ENCODE peak calls at places on chromosomes 16 and 17, in nine cellular contexts. One of them, this sample, is unnamed.

GRCh38 chr17:73933871-73934270 is 269.6 kb upstream of the RPL38 start:
- DNase-seq in cardiac fibroblast: peak; percentile 10
- DNase-seq in tibial artery: no peak
- DNase-seq in RWPE2: no peak
- DNase-seq in neural progenitor cell: no peak
- DNase-seq in mammary epithelial cell: no peak
- DNase-seq in CD8-positive, alpha-beta T cell: no peak
- DNase-seq in GM12865: no peak
- DNase-seq in lower leg skin: no peak
- DNase-seq in this sample: no peak

GRCh38 chr17:81601525-81602120 is 35.3 kb downstream of the NPLOC4 start:
- DNase-seq in cardiac fibroblast: peak; percentile 87
- DNase-seq in tibial artery: no peak
- DNase-seq in RWPE2: no peak
- DNase-seq in neural progenitor cell: peak; percentile 67
- DNase-seq in mammary epithelial cell: peak; percentile 36
- DNase-seq in CD8-positive, alpha-beta T cell: peak; percentile 30
- DNase-seq in GM12865: peak; percentile 79
- DNase-seq in lower leg skin: no peak
- DNase-seq in this sample: no peak

GRCh38 chr16:67661101-67661661 is 421 bp downstream of the PARD6A start:
- DNase-seq in cardiac fibroblast: no peak
- DNase-seq in tibial artery: no peak
- DNase-seq in RWPE2: no peak
- DNase-seq in neural progenitor cell: peak; percentile 90
- DNase-seq in mammary epithelial cell: peak; percentile 48
- DNase-seq in CD8-positive, alpha-beta T cell: no peak
- DNase-seq in GM12865: no peak
- DNase-seq in lower leg skin: no peak
- DNase-seq in this sample: no peak

GRCh38 chr17:16287563-16288027 is 65.7 kb downstream of the CENPV start:
- DNase-seq in cardiac fibroblast: peak; percentile 90
- DNase-seq in tibial artery: no peak
- DNase-seq in RWPE2: no peak
- DNase-seq in neural progenitor cell: no peak
- DNase-seq in mammary epithelial cell: peak; percentile 16
- DNase-seq in CD8-positive, alpha-beta T cell: peak; percentile 17
- DNase-seq in GM12865: peak; percentile 68
- DNase-seq in lower leg skin: no peak
- DNase-seq in this sample: peak; percentile 52

GRCh38 chr16:66510711-66511614 is 39.0 kb downstream of the TK2 start:
- DNase-seq in cardiac fibroblast: peak; percentile 49
- DNase-seq in tibial artery: peak; percentile 81
- DNase-seq in RWPE2: no peak
- DNase-seq in neural progenitor cell: peak; percentile 22
- DNase-seq in mammary epithelial cell: no peak
- DNase-seq in CD8-positive, alpha-beta T cell: no peak
- DNase-seq in GM12865: no peak
- DNase-seq in lower leg skin: peak; percentile 87
- DNase-seq in this sample: no peak

GRCh38 chr16:11792404-11793260 is 4.4 kb downstream of the ZC3H7A start:
- DNase-seq in cardiac fibroblast: no peak
- DNase-seq in tibial artery: no peak
- DNase-seq in RWPE2: no peak
- DNase-seq in neural progenitor cell: no peak
- DNase-seq in mammary epithelial cell: no peak
- DNase-seq in CD8-positive, alpha-beta T cell: no peak
- DNase-seq in GM12865: no peak
- DNase-seq in lower leg skin: no peak
- DNase-seq in this sample: no peak

GRCh38 chr16:57810197-57811024 is 8.1 kb upstream of the KIFC3 start:
- DNase-seq in cardiac fibroblast: peak; percentile 85
- DNase-seq in tibial artery: no peak
- DNase-seq in RWPE2: peak; percentile 90
- DNase-seq in neural progenitor cell: peak; percentile 47
- DNase-seq in mammary epithelial cell: peak; percentile 70
- DNase-seq in CD8-positive, alpha-beta T cell: peak; percentile 82
- DNase-seq in GM12865: peak; percentile 90
- DNase-seq in lower leg skin: peak; percentile 97
- DNase-seq in this sample: no peak

GRCh38 chr16:65916995-65917394 is 449.5 kb upstream of the CDH5 start:
- DNase-seq in cardiac fibroblast: no peak
- DNase-seq in tibial artery: no peak
- DNase-seq in RWPE2: no peak
- DNase-seq in neural progenitor cell: no peak
- DNase-seq in mammary epithelial cell: no peak
- DNase-seq in CD8-positive, alpha-beta T cell: no peak
- DNase-seq in GM12865: no peak
- DNase-seq in lower leg skin: no peak
- DNase-seq in this sample: no peak

GRCh38 chr17:65198653-65199382 is 61.6 kb downstream of the RGS9 start:
- DNase-seq in cardiac fibroblast: peak; percentile 78
- DNase-seq in tibial artery: no peak
- DNase-seq in RWPE2: no peak
- DNase-seq in neural progenitor cell: peak; percentile 69
- DNase-seq in mammary epithelial cell: peak; percentile 35
- DNase-seq in CD8-positive, alpha-beta T cell: peak; percentile 13
- DNase-seq in GM12865: peak; percentile 75
- DNase-seq in lower leg skin: no peak
- DNase-seq in this sample: no peak

GRCh38 chr17:61338000-61338864 is 61.4 kb upstream of the TBX2 start:
- DNase-seq in cardiac fibroblast: peak; percentile 75
- DNase-seq in tibial artery: no peak
- DNase-seq in RWPE2: no peak
- DNase-seq in neural progenitor cell: no peak
- DNase-seq in mammary epithelial cell: peak; percentile 40
- DNase-seq in CD8-positive, alpha-beta T cell: no peak
- DNase-seq in GM12865: no peak
- DNase-seq in lower leg skin: no peak
- DNase-seq in this sample: peak; percentile 75

GRCh38 chr16:49608095-49608494 is 234.5 kb downstream of the C16orf78 start:
- DNase-seq in cardiac fibroblast: no peak
- DNase-seq in tibial artery: peak; percentile 7
- DNase-seq in RWPE2: no peak
- DNase-seq in neural progenitor cell: peak; percentile 35
- DNase-seq in mammary epithelial cell: no peak
- DNase-seq in CD8-positive, alpha-beta T cell: no peak
- DNase-seq in GM12865: no peak
- DNase-seq in lower leg skin: peak; percentile 8
- DNase-seq in this sample: no peak

GRCh38 chr17:73703917-73704316 is 59.7 kb upstream of the SDK2 start:
- DNase-seq in cardiac fibroblast: no peak
- DNase-seq in tibial artery: no peak
- DNase-seq in RWPE2: no peak
- DNase-seq in neural progenitor cell: no peak
- DNase-seq in mammary epithelial cell: no peak
- DNase-seq in CD8-positive, alpha-beta T cell: no peak
- DNase-seq in GM12865: no peak
- DNase-seq in lower leg skin: no peak
- DNase-seq in this sample: no peak

GRCh38 chr16:75288596-75289120 is 37.2 kb upstream of the BCAR1 start:
- DNase-seq in cardiac fibroblast: no peak
- DNase-seq in tibial artery: no peak
- DNase-seq in RWPE2: no peak
- DNase-seq in neural progenitor cell: no peak
- DNase-seq in mammary epithelial cell: no peak
- DNase-seq in CD8-positive, alpha-beta T cell: peak; percentile 64
- DNase-seq in GM12865: peak; percentile 39
- DNase-seq in lower leg skin: no peak
- DNase-seq in this sample: no peak

GRCh38 chr17:70017112-70017511 is 57.9 kb upstream of the KCNJ16 start:
- DNase-seq in cardiac fibroblast: no peak
- DNase-seq in tibial artery: no peak
- DNase-seq in RWPE2: no peak
- DNase-seq in neural progenitor cell: no peak
- DNase-seq in mammary epithelial cell: no peak
- DNase-seq in CD8-positive, alpha-beta T cell: no peak
- DNase-seq in GM12865: no peak
- DNase-seq in lower leg skin: no peak
- DNase-seq in this sample: no peak

GRCh38 chr17:76737676-76738467 is at the start of gene MFSD11:
- DNase-seq in cardiac fibroblast: peak; percentile 98
- DNase-seq in tibial artery: peak; percentile 94
- DNase-seq in RWPE2: peak; percentile 94
- DNase-seq in neural progenitor cell: peak; percentile 98
- DNase-seq in mammary epithelial cell: peak; percentile 94
- DNase-seq in CD8-positive, alpha-beta T cell: peak; percentile 90
- DNase-seq in GM12865: peak; percentile 96
- DNase-seq in lower leg skin: peak; percentile 98
- DNase-seq in this sample: peak; percentile 75

GRCh38 chr17:40287494-40288369 is at the start of gene CDC6:
- DNase-seq in cardiac fibroblast: peak; percentile 99
- DNase-seq in tibial artery: peak; percentile 99
- DNase-seq in RWPE2: peak; percentile 98
- DNase-seq in neural progenitor cell: peak; percentile 99
- DNase-seq in mammary epithelial cell: peak; percentile 99
- DNase-seq in CD8-positive, alpha-beta T cell: peak; percentile 98
- DNase-seq in GM12865: peak; percentile 99
- DNase-seq in lower leg skin: peak; percentile 100
- DNase-seq in this sample: peak; percentile 94

GRCh38 chr17:40284085-40284713 is 3.5 kb upstream of the CDC6 start:
- DNase-seq in cardiac fibroblast: peak; percentile 76
- DNase-seq in tibial artery: no peak
- DNase-seq in RWPE2: no peak
- DNase-seq in neural progenitor cell: no peak
- DNase-seq in mammary epithelial cell: peak; percentile 92
- DNase-seq in CD8-positive, alpha-beta T cell: no peak
- DNase-seq in GM12865: no peak
- DNase-seq in lower leg skin: no peak
- DNase-seq in this sample: peak; percentile 50

GRCh38 chr17:40286473-40286872 is 1.2 kb upstream of the CDC6 start:
- DNase-seq in cardiac fibroblast: no peak
- DNase-seq in tibial artery: no peak
- DNase-seq in RWPE2: no peak
- DNase-seq in neural progenitor cell: no peak
- DNase-seq in mammary epithelial cell: no peak
- DNase-seq in CD8-positive, alpha-beta T cell: no peak
- DNase-seq in GM12865: no peak
- DNase-seq in lower leg skin: no peak
- DNase-seq in this sample: no peak

GRCh38 chr17:40283662-40284061 is 4.0 kb upstream of the CDC6 start:
- DNase-seq in cardiac fibroblast: peak; percentile 72
- DNase-seq in tibial artery: no peak
- DNase-seq in RWPE2: no peak
- DNase-seq in neural progenitor cell: no peak
- DNase-seq in mammary epithelial cell: peak; percentile 97
- DNase-seq in CD8-positive, alpha-beta T cell: no peak
- DNase-seq in GM12865: no peak
- DNase-seq in lower leg skin: no peak
- DNase-seq in this sample: peak; percentile 93

GRCh38 chr17:40287159-40287493 is 553 bp upstream of the CDC6 start:
- DNase-seq in cardiac fibroblast: no peak
- DNase-seq in tibial artery: no peak
- DNase-seq in RWPE2: no peak
- DNase-seq in neural progenitor cell: no peak
- DNase-seq in mammary epithelial cell: no peak
- DNase-seq in CD8-positive, alpha-beta T cell: no peak
- DNase-seq in GM12865: no peak
- DNase-seq in lower leg skin: no peak
- DNase-seq in this sample: no peak
- H3K4me3 ChIP-seq in cardiac fibroblast: no peak overlapping the region
- H3K4me3 ChIP-seq in tibial artery: no peak overlapping the region
- H3K4me3 ChIP-seq in RWPE2: no peak overlapping the region
- H3K4me3 ChIP-seq in neural progenitor cell: peak overlapping the region; percentile 33
- H3K4me3 ChIP-seq in mammary epithelial cell: no peak overlapping the region
- H3K4me3 ChIP-seq in CD8-positive, alpha-beta T cell: no peak overlapping the region
- H3K4me3 ChIP-seq in GM12865: no peak overlapping the region
- H3K4me3 ChIP-seq in lower leg skin: no peak overlapping the region
- H3K4me3 ChIP-seq in this sample: no peak overlapping the region

DNA sequence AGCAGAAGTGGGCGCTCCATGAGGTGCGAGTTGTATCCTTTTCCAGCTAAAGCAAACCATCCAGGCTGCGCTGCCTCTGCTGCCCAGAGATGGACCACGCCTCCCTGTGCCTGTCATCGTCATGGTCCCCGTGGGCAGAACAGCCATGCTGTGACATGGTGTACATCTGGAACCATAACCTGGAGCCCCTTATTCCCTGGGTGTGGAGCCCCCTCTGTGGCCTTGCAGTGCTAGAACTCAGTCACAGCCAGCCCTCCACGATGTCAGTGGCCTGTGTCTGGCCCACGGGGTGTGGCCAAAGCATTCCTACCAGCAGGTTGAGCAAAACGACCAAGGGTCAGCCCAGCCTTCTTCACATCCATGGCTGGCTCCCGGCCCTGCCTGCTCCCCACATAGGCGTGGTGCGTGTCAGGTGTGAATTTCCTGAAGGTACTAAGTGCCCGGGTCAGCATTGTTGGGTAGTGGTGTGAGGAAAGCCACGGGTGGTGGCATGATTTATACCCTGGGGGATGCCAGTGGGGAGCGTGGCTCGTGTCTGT is 22.7 kb upstream of the JPT2 start:
- DNase-seq in cardiac fibroblast: no peak
- DNase-seq in tibial artery: no peak
- DNase-seq in RWPE2: no peak
- DNase-seq in neural progenitor cell: no peak
- DNase-seq in mammary epithelial cell: no peak
- DNase-seq in CD8-positive, alpha-beta T cell: no peak
- DNase-seq in GM12865: no peak
- DNase-seq in lower leg skin: no peak
- DNase-seq in this sample: no peak
- TF ChIP-seq CTCF in cardiac fibroblast: no peak
- TF ChIP-seq CTCF in tibial artery: no peak
- TF ChIP-seq CTCF in RWPE2: no peak
- TF ChIP-seq CTCF in neural progenitor cell: no peak
- TF ChIP-seq CTCF in mammary epithelial cell: no peak
- TF ChIP-seq CTCF in CD8-positive, alpha-beta T cell: no peak
- TF ChIP-seq CTCF in GM12865: no peak
- TF ChIP-seq CTCF in lower leg skin: no peak
- TF ChIP-seq CTCF in this sample: no peak

GRCh38 chr16:72112906-72113615 is 19.4 kb downstream of the DHX38 start:
- DNase-seq in cardiac fibroblast: no peak
- DNase-seq in tibial artery: no peak
- DNase-seq in RWPE2: no peak
- DNase-seq in neural progenitor cell: no peak
- DNase-seq in mammary epithelial cell: no peak
- DNase-seq in CD8-positive, alpha-beta T cell: no peak
- DNase-seq in GM12865: no peak
- DNase-seq in lower leg skin: peak; percentile 72
- DNase-seq in this sample: no peak
- H3K4me3 ChIP-seq in cardiac fibroblast: no peak overlapping the region
- H3K4me3 ChIP-seq in tibial artery: no peak overlapping the region
- H3K4me3 ChIP-seq in RWPE2: no peak overlapping the region
- H3K4me3 ChIP-seq in neural progenitor cell: no peak overlapping the region
- H3K4me3 ChIP-seq in mammary epithelial cell: no peak overlapping the region
- H3K4me3 ChIP-seq in CD8-positive, alpha-beta T cell: no peak overlapping the region
- H3K4me3 ChIP-seq in GM12865: no peak overlapping the region
- H3K4me3 ChIP-seq in lower leg skin: no peak overlapping the region
- H3K4me3 ChIP-seq in this sample: no peak overlapping the region

GRCh38 chr16:82643136-82643535 is 16.4 kb downstream of the CDH13 start:
- DNase-seq in cardiac fibroblast: no peak
- DNase-seq in tibial artery: no peak
- DNase-seq in RWPE2: no peak
- DNase-seq in neural progenitor cell: no peak
- DNase-seq in mammary epithelial cell: no peak
- DNase-seq in CD8-positive, alpha-beta T cell: no peak
- DNase-seq in GM12865: peak; percentile 40
- DNase-seq in lower leg skin: no peak
- DNase-seq in this sample: no peak
- TF ChIP-seq CTCF in cardiac fibroblast: no peak
- TF ChIP-seq CTCF in tibial artery: no peak
- TF ChIP-seq CTCF in RWPE2: no peak
- TF ChIP-seq CTCF in neural progenitor cell: no peak
- TF ChIP-seq CTCF in mammary epithelial cell: no peak
- TF ChIP-seq CTCF in CD8-positive, alpha-beta T cell: no peak
- TF ChIP-seq CTCF in GM12865: no peak
- TF ChIP-seq CTCF in lower leg skin: no peak
- TF ChIP-seq CTCF in this sample: no peak

This sample was measured in AG09309.